ENCODE peak calls at places on chromosome 2, in ten cellular contexts. One of them, this sample, is unnamed.
A peak's percentile ranks its signal among the peaks of the same experiment; 100 is the strongest.

GRCh38 chr2:127811397-127811860 is 458 bp upstream of the WDR33 start:
- DNase-seq in brain microvascular endothelial cell: no peak
- DNase-seq in T-helper 22 cell: no peak
- DNase-seq in skeletal muscle cell: no peak
- DNase-seq in choroid plexus epithelial cell: no peak
- DNase-seq in left ventricle myocardium superior: no peak
- DNase-seq in stimulated activated CD4-positive, alpha-beta T cell treated with anti-CD3 and anti-CD28 coated beads, Interleukin-12 subunit alpha, Interleukin-12 subunit beta, amount 100 ng/mL, for 4 hours: no peak
- DNase-seq in activated CD8-positive, alpha-beta memory T cell treated with anti-CD3 and anti-CD28 coated beads for 48 hours: no peak
- DNase-seq in AG09309: no peak
- DNase-seq in NCI-H774: no peak
- DNase-seq in this sample: no peak

GRCh38 chr2:101580528-101580927 is 105.6 kb upstream of the RFX8 start:
- DNase-seq in brain microvascular endothelial cell: no peak
- DNase-seq in T-helper 22 cell: no peak
- DNase-seq in skeletal muscle cell: no peak
- DNase-seq in choroid plexus epithelial cell: no peak
- DNase-seq in left ventricle myocardium superior: no peak
- DNase-seq in stimulated activated CD4-positive, alpha-beta T cell treated with anti-CD3 and anti-CD28 coated beads, Interleukin-12 subunit alpha, Interleukin-12 subunit beta, amount 100 ng/mL, for 4 hours: no peak
- DNase-seq in activated CD8-positive, alpha-beta memory T cell treated with anti-CD3 and anti-CD28 coated beads for 48 hours: no peak
- DNase-seq in AG09309: no peak
- DNase-seq in NCI-H774: no peak
- DNase-seq in this sample: no peak

GRCh38 chr2:197168705-197169104 is 141.9 kb downstream of the ANKRD44 start:
- DNase-seq in brain microvascular endothelial cell: peak; percentile 76
- DNase-seq in T-helper 22 cell: peak; percentile 27
- DNase-seq in skeletal muscle cell: no peak
- DNase-seq in choroid plexus epithelial cell: peak; percentile 91
- DNase-seq in left ventricle myocardium superior: peak; percentile 53
- DNase-seq in stimulated activated CD4-positive, alpha-beta T cell treated with anti-CD3 and anti-CD28 coated beads, Interleukin-12 subunit alpha, Interleukin-12 subunit beta, amount 100 ng/mL, for 4 hours: peak; percentile 65
- DNase-seq in activated CD8-positive, alpha-beta memory T cell treated with anti-CD3 and anti-CD28 coated beads for 48 hours: no peak
- DNase-seq in AG09309: no peak
- DNase-seq in NCI-H774: peak; percentile 29
- DNase-seq in this sample: peak; percentile 82

GRCh38 chr2:127388423-127389164 is 819 bp upstream of the MAP3K2 start:
- DNase-seq in brain microvascular endothelial cell: no peak
- DNase-seq in T-helper 22 cell: no peak
- DNase-seq in skeletal muscle cell: no peak
- DNase-seq in choroid plexus epithelial cell: no peak
- DNase-seq in left ventricle myocardium superior: no peak
- DNase-seq in stimulated activated CD4-positive, alpha-beta T cell treated with anti-CD3 and anti-CD28 coated beads, Interleukin-12 subunit alpha, Interleukin-12 subunit beta, amount 100 ng/mL, for 4 hours: no peak
- DNase-seq in activated CD8-positive, alpha-beta memory T cell treated with anti-CD3 and anti-CD28 coated beads for 48 hours: no peak
- DNase-seq in AG09309: no peak
- DNase-seq in NCI-H774: no peak
- DNase-seq in this sample: no peak

GRCh38 chr2:11434443-11434842 is 31.5 kb downstream of the E2F6 start:
- DNase-seq in brain microvascular endothelial cell: no peak
- DNase-seq in T-helper 22 cell: no peak
- DNase-seq in skeletal muscle cell: no peak
- DNase-seq in choroid plexus epithelial cell: no peak
- DNase-seq in left ventricle myocardium superior: no peak
- DNase-seq in stimulated activated CD4-positive, alpha-beta T cell treated with anti-CD3 and anti-CD28 coated beads, Interleukin-12 subunit alpha, Interleukin-12 subunit beta, amount 100 ng/mL, for 4 hours: no peak
- DNase-seq in activated CD8-positive, alpha-beta memory T cell treated with anti-CD3 and anti-CD28 coated beads for 48 hours: no peak
- DNase-seq in AG09309: no peak
- DNase-seq in NCI-H774: no peak
- DNase-seq in this sample: no peak

GRCh38 chr2:164302786-164303185 is 318.5 kb downstream of the GRB14 start:
- DNase-seq in brain microvascular endothelial cell: no peak
- DNase-seq in T-helper 22 cell: no peak
- DNase-seq in skeletal muscle cell: no peak
- DNase-seq in choroid plexus epithelial cell: no peak
- DNase-seq in left ventricle myocardium superior: no peak
- DNase-seq in stimulated activated CD4-positive, alpha-beta T cell treated with anti-CD3 and anti-CD28 coated beads, Interleukin-12 subunit alpha, Interleukin-12 subunit beta, amount 100 ng/mL, for 4 hours: no peak
- DNase-seq in activated CD8-positive, alpha-beta memory T cell treated with anti-CD3 and anti-CD28 coated beads for 48 hours: no peak
- DNase-seq in AG09309: no peak
- DNase-seq in NCI-H774: no peak
- DNase-seq in this sample: no peak

GRCh38 chr2:40511661-40512213 is 59.8 kb upstream of the SLC8A1 start:
- DNase-seq in brain microvascular endothelial cell: peak; percentile 78
- DNase-seq in T-helper 22 cell: no peak
- DNase-seq in skeletal muscle cell: peak; percentile 83
- DNase-seq in choroid plexus epithelial cell: peak; percentile 93
- DNase-seq in left ventricle myocardium superior: no peak
- DNase-seq in stimulated activated CD4-positive, alpha-beta T cell treated with anti-CD3 and anti-CD28 coated beads, Interleukin-12 subunit alpha, Interleukin-12 subunit beta, amount 100 ng/mL, for 4 hours: no peak
- DNase-seq in activated CD8-positive, alpha-beta memory T cell treated with anti-CD3 and anti-CD28 coated beads for 48 hours: no peak
- DNase-seq in AG09309: peak; percentile 83
- DNase-seq in NCI-H774: no peak
- DNase-seq in this sample: no peak

GRCh38 chr2:223696719-223697118 is 94.6 kb upstream of the SCG2 start:
- DNase-seq in brain microvascular endothelial cell: no peak
- DNase-seq in T-helper 22 cell: no peak
- DNase-seq in skeletal muscle cell: no peak
- DNase-seq in choroid plexus epithelial cell: no peak
- DNase-seq in left ventricle myocardium superior: no peak
- DNase-seq in stimulated activated CD4-positive, alpha-beta T cell treated with anti-CD3 and anti-CD28 coated beads, Interleukin-12 subunit alpha, Interleukin-12 subunit beta, amount 100 ng/mL, for 4 hours: no peak
- DNase-seq in activated CD8-positive, alpha-beta memory T cell treated with anti-CD3 and anti-CD28 coated beads for 48 hours: no peak
- DNase-seq in AG09309: no peak
- DNase-seq in NCI-H774: peak; percentile 40
- DNase-seq in this sample: no peak

GRCh38 chr2:136024185-136024584 is 38.8 kb upstream of the DARS1 start:
- DNase-seq in brain microvascular endothelial cell: no peak
- DNase-seq in T-helper 22 cell: no peak
- DNase-seq in skeletal muscle cell: no peak
- DNase-seq in choroid plexus epithelial cell: no peak
- DNase-seq in left ventricle myocardium superior: no peak
- DNase-seq in stimulated activated CD4-positive, alpha-beta T cell treated with anti-CD3 and anti-CD28 coated beads, Interleukin-12 subunit alpha, Interleukin-12 subunit beta, amount 100 ng/mL, for 4 hours: no peak
- DNase-seq in activated CD8-positive, alpha-beta memory T cell treated with anti-CD3 and anti-CD28 coated beads for 48 hours: no peak
- DNase-seq in AG09309: no peak
- DNase-seq in NCI-H774: no peak
- DNase-seq in this sample: no peak

GRCh38 chr2:28206786-28207185 is 185.9 kb upstream of the FOSL2 start:
- DNase-seq in brain microvascular endothelial cell: peak; percentile 47
- DNase-seq in T-helper 22 cell: no peak
- DNase-seq in skeletal muscle cell: peak; percentile 26
- DNase-seq in choroid plexus epithelial cell: peak; percentile 64
- DNase-seq in left ventricle myocardium superior: no peak
- DNase-seq in stimulated activated CD4-positive, alpha-beta T cell treated with anti-CD3 and anti-CD28 coated beads, Interleukin-12 subunit alpha, Interleukin-12 subunit beta, amount 100 ng/mL, for 4 hours: no peak
- DNase-seq in activated CD8-positive, alpha-beta memory T cell treated with anti-CD3 and anti-CD28 coated beads for 48 hours: no peak
- DNase-seq in AG09309: no peak
- DNase-seq in NCI-H774: no peak
- DNase-seq in this sample: no peak

GRCh38 chr2:230847883-230848388 is 16.8 kb upstream of the ITM2C start:
- DNase-seq in brain microvascular endothelial cell: peak; percentile 85
- DNase-seq in T-helper 22 cell: peak; percentile 54
- DNase-seq in skeletal muscle cell: peak; percentile 41
- DNase-seq in choroid plexus epithelial cell: peak; percentile 88
- DNase-seq in left ventricle myocardium superior: peak; percentile 92
- DNase-seq in stimulated activated CD4-positive, alpha-beta T cell treated with anti-CD3 and anti-CD28 coated beads, Interleukin-12 subunit alpha, Interleukin-12 subunit beta, amount 100 ng/mL, for 4 hours: peak; percentile 95
- DNase-seq in activated CD8-positive, alpha-beta memory T cell treated with anti-CD3 and anti-CD28 coated beads for 48 hours: peak; percentile 85
- DNase-seq in AG09309: peak; percentile 34
- DNase-seq in NCI-H774: peak; percentile 62
- DNase-seq in this sample: peak; percentile 96

GRCh38 chr2:229153307-229153706 is 117.8 kb downstream of the PID1 start:
- DNase-seq in brain microvascular endothelial cell: no peak
- DNase-seq in T-helper 22 cell: no peak
- DNase-seq in skeletal muscle cell: no peak
- DNase-seq in choroid plexus epithelial cell: no peak
- DNase-seq in left ventricle myocardium superior: no peak
- DNase-seq in stimulated activated CD4-positive, alpha-beta T cell treated with anti-CD3 and anti-CD28 coated beads, Interleukin-12 subunit alpha, Interleukin-12 subunit beta, amount 100 ng/mL, for 4 hours: no peak
- DNase-seq in activated CD8-positive, alpha-beta memory T cell treated with anti-CD3 and anti-CD28 coated beads for 48 hours: no peak
- DNase-seq in AG09309: no peak
- DNase-seq in NCI-H774: no peak
- DNase-seq in this sample: no peak

GRCh38 chr2:229835601-229836283 is 86.1 kb downstream of the TRIP12 start:
- DNase-seq in brain microvascular endothelial cell: no peak
- DNase-seq in T-helper 22 cell: no peak
- DNase-seq in skeletal muscle cell: peak; percentile 20
- DNase-seq in choroid plexus epithelial cell: peak; percentile 28
- DNase-seq in left ventricle myocardium superior: no peak
- DNase-seq in stimulated activated CD4-positive, alpha-beta T cell treated with anti-CD3 and anti-CD28 coated beads, Interleukin-12 subunit alpha, Interleukin-12 subunit beta, amount 100 ng/mL, for 4 hours: no peak
- DNase-seq in activated CD8-positive, alpha-beta memory T cell treated with anti-CD3 and anti-CD28 coated beads for 48 hours: no peak
- DNase-seq in AG09309: peak; percentile 45
- DNase-seq in NCI-H774: no peak
- DNase-seq in this sample: no peak

GRCh38 chr2:29719626-29720025 is 201.8 kb downstream of the ALK start:
- DNase-seq in brain microvascular endothelial cell: no peak
- DNase-seq in T-helper 22 cell: no peak
- DNase-seq in skeletal muscle cell: no peak
- DNase-seq in choroid plexus epithelial cell: no peak
- DNase-seq in left ventricle myocardium superior: no peak
- DNase-seq in stimulated activated CD4-positive, alpha-beta T cell treated with anti-CD3 and anti-CD28 coated beads, Interleukin-12 subunit alpha, Interleukin-12 subunit beta, amount 100 ng/mL, for 4 hours: no peak
- DNase-seq in activated CD8-positive, alpha-beta memory T cell treated with anti-CD3 and anti-CD28 coated beads for 48 hours: no peak
- DNase-seq in AG09309: no peak
- DNase-seq in NCI-H774: no peak
- DNase-seq in this sample: no peak

GRCh38 chr2:69217333-69218080 is 169.5 kb downstream of the GFPT1 start:
- DNase-seq in brain microvascular endothelial cell: no peak
- DNase-seq in T-helper 22 cell: no peak
- DNase-seq in skeletal muscle cell: no peak
- DNase-seq in choroid plexus epithelial cell: peak; percentile 74
- DNase-seq in left ventricle myocardium superior: no peak
- DNase-seq in stimulated activated CD4-positive, alpha-beta T cell treated with anti-CD3 and anti-CD28 coated beads, Interleukin-12 subunit alpha, Interleukin-12 subunit beta, amount 100 ng/mL, for 4 hours: no peak
- DNase-seq in activated CD8-positive, alpha-beta memory T cell treated with anti-CD3 and anti-CD28 coated beads for 48 hours: no peak
- DNase-seq in AG09309: no peak
- DNase-seq in NCI-H774: no peak
- DNase-seq in this sample: no peak

GRCh38 chr2:23647563-23647962 is 262.6 kb downstream of the KLHL29 start:
- DNase-seq in brain microvascular endothelial cell: no peak
- DNase-seq in T-helper 22 cell: no peak
- DNase-seq in skeletal muscle cell: no peak
- DNase-seq in choroid plexus epithelial cell: no peak
- DNase-seq in left ventricle myocardium superior: no peak
- DNase-seq in stimulated activated CD4-positive, alpha-beta T cell treated with anti-CD3 and anti-CD28 coated beads, Interleukin-12 subunit alpha, Interleukin-12 subunit beta, amount 100 ng/mL, for 4 hours: no peak
- DNase-seq in activated CD8-positive, alpha-beta memory T cell treated with anti-CD3 and anti-CD28 coated beads for 48 hours: no peak
- DNase-seq in AG09309: no peak
- DNase-seq in NCI-H774: no peak
- DNase-seq in this sample: no peak

GRCh38 chr2:190513877-190514276 is 20.6 kb downstream of the NEMP2 start:
- DNase-seq in brain microvascular endothelial cell: no peak
- DNase-seq in T-helper 22 cell: no peak
- DNase-seq in skeletal muscle cell: no peak
- DNase-seq in choroid plexus epithelial cell: no peak
- DNase-seq in left ventricle myocardium superior: no peak
- DNase-seq in stimulated activated CD4-positive, alpha-beta T cell treated with anti-CD3 and anti-CD28 coated beads, Interleukin-12 subunit alpha, Interleukin-12 subunit beta, amount 100 ng/mL, for 4 hours: no peak
- DNase-seq in activated CD8-positive, alpha-beta memory T cell treated with anti-CD3 and anti-CD28 coated beads for 48 hours: no peak
- DNase-seq in AG09309: no peak
- DNase-seq in NCI-H774: no peak
- DNase-seq in this sample: no peak

GRCh38 chr2:26562811-26563645 is 78.1 kb downstream of the CIB4 start:
- DNase-seq in brain microvascular endothelial cell: no peak
- DNase-seq in T-helper 22 cell: no peak
- DNase-seq in skeletal muscle cell: no peak
- DNase-seq in choroid plexus epithelial cell: peak; percentile 26
- DNase-seq in left ventricle myocardium superior: no peak
- DNase-seq in stimulated activated CD4-positive, alpha-beta T cell treated with anti-CD3 and anti-CD28 coated beads, Interleukin-12 subunit alpha, Interleukin-12 subunit beta, amount 100 ng/mL, for 4 hours: no peak
- DNase-seq in activated CD8-positive, alpha-beta memory T cell treated with anti-CD3 and anti-CD28 coated beads for 48 hours: no peak
- DNase-seq in AG09309: no peak
- DNase-seq in NCI-H774: peak; percentile 34
- DNase-seq in this sample: no peak

GRCh38 chr2:173079968-173080860 is 4.6 kb downstream of the MAP3K20 start:
- DNase-seq in brain microvascular endothelial cell: peak; percentile 87
- DNase-seq in T-helper 22 cell: no peak
- DNase-seq in skeletal muscle cell: peak; percentile 88
- DNase-seq in choroid plexus epithelial cell: peak; percentile 94
- DNase-seq in left ventricle myocardium superior: no peak
- DNase-seq in stimulated activated CD4-positive, alpha-beta T cell treated with anti-CD3 and anti-CD28 coated beads, Interleukin-12 subunit alpha, Interleukin-12 subunit beta, amount 100 ng/mL, for 4 hours: no peak
- DNase-seq in activated CD8-positive, alpha-beta memory T cell treated with anti-CD3 and anti-CD28 coated beads for 48 hours: no peak
- DNase-seq in AG09309: peak; percentile 95
- DNase-seq in NCI-H774: no peak
- DNase-seq in this sample: no peak

GRCh38 chr2:47000679-47001075 is 85.1 kb upstream of the MCFD2 start:
- DNase-seq in brain microvascular endothelial cell: no peak
- DNase-seq in T-helper 22 cell: no peak
- DNase-seq in skeletal muscle cell: no peak
- DNase-seq in choroid plexus epithelial cell: no peak
- DNase-seq in left ventricle myocardium superior: no peak
- DNase-seq in stimulated activated CD4-positive, alpha-beta T cell treated with anti-CD3 and anti-CD28 coated beads, Interleukin-12 subunit alpha, Interleukin-12 subunit beta, amount 100 ng/mL, for 4 hours: no peak
- DNase-seq in activated CD8-positive, alpha-beta memory T cell treated with anti-CD3 and anti-CD28 coated beads for 48 hours: no peak
- DNase-seq in AG09309: no peak
- DNase-seq in NCI-H774: no peak
- DNase-seq in this sample: no peak

GRCh38 chr2:98114643-98115355 is 27.8 kb downstream of the VWA3B start:
- DNase-seq in brain microvascular endothelial cell: no peak
- DNase-seq in T-helper 22 cell: no peak
- DNase-seq in skeletal muscle cell: no peak
- DNase-seq in choroid plexus epithelial cell: no peak
- DNase-seq in left ventricle myocardium superior: no peak
- DNase-seq in stimulated activated CD4-positive, alpha-beta T cell treated with anti-CD3 and anti-CD28 coated beads, Interleukin-12 subunit alpha, Interleukin-12 subunit beta, amount 100 ng/mL, for 4 hours: no peak
- DNase-seq in activated CD8-positive, alpha-beta memory T cell treated with anti-CD3 and anti-CD28 coated beads for 48 hours: no peak
- DNase-seq in AG09309: no peak
- DNase-seq in NCI-H774: peak; percentile 22
- DNase-seq in this sample: no peak

GRCh38 chr2:86225581-86225980 is 26.3 kb downstream of the MRPL35 start:
- DNase-seq in brain microvascular endothelial cell: peak; percentile 12
- DNase-seq in T-helper 22 cell: no peak
- DNase-seq in skeletal muscle cell: no peak
- DNase-seq in choroid plexus epithelial cell: no peak
- DNase-seq in left ventricle myocardium superior: peak; percentile 87
- DNase-seq in stimulated activated CD4-positive, alpha-beta T cell treated with anti-CD3 and anti-CD28 coated beads, Interleukin-12 subunit alpha, Interleukin-12 subunit beta, amount 100 ng/mL, for 4 hours: peak; percentile 37
- DNase-seq in activated CD8-positive, alpha-beta memory T cell treated with anti-CD3 and anti-CD28 coated beads for 48 hours: no peak
- DNase-seq in AG09309: no peak
- DNase-seq in NCI-H774: no peak
- DNase-seq in this sample: no peak

GRCh38 chr2:25347205-25347815 is 5.6 kb upstream of the DNMT3A start:
- DNase-seq in brain microvascular endothelial cell: peak; percentile 7
- DNase-seq in T-helper 22 cell: no peak
- DNase-seq in skeletal muscle cell: no peak
- DNase-seq in choroid plexus epithelial cell: no peak
- DNase-seq in left ventricle myocardium superior: no peak
- DNase-seq in stimulated activated CD4-positive, alpha-beta T cell treated with anti-CD3 and anti-CD28 coated beads, Interleukin-12 subunit alpha, Interleukin-12 subunit beta, amount 100 ng/mL, for 4 hours: no peak
- DNase-seq in activated CD8-positive, alpha-beta memory T cell treated with anti-CD3 and anti-CD28 coated beads for 48 hours: peak; percentile 31
- DNase-seq in AG09309: no peak
- DNase-seq in NCI-H774: no peak
- DNase-seq in this sample: peak; percentile 63

GRCh38 chr2:215002500-215002899 is 135.9 kb downstream of the ABCA12 start:
- DNase-seq in brain microvascular endothelial cell: peak; percentile 35
- DNase-seq in T-helper 22 cell: no peak
- DNase-seq in skeletal muscle cell: peak; percentile 14
- DNase-seq in choroid plexus epithelial cell: peak; percentile 72
- DNase-seq in left ventricle myocardium superior: no peak
- DNase-seq in stimulated activated CD4-positive, alpha-beta T cell treated with anti-CD3 and anti-CD28 coated beads, Interleukin-12 subunit alpha, Interleukin-12 subunit beta, amount 100 ng/mL, for 4 hours: no peak
- DNase-seq in activated CD8-positive, alpha-beta memory T cell treated with anti-CD3 and anti-CD28 coated beads for 48 hours: no peak
- DNase-seq in AG09309: peak; percentile 7
- DNase-seq in NCI-H774: no peak
- DNase-seq in this sample: no peak

GRCh38 chr2:225282858-225283693 is 116.4 kb upstream of the NYAP2 start:
- DNase-seq in brain microvascular endothelial cell: peak; percentile 43
- DNase-seq in T-helper 22 cell: no peak
- DNase-seq in skeletal muscle cell: peak; percentile 4
- DNase-seq in choroid plexus epithelial cell: peak; percentile 66
- DNase-seq in left ventricle myocardium superior: no peak
- DNase-seq in stimulated activated CD4-positive, alpha-beta T cell treated with anti-CD3 and anti-CD28 coated beads, Interleukin-12 subunit alpha, Interleukin-12 subunit beta, amount 100 ng/mL, for 4 hours: no peak
- DNase-seq in activated CD8-positive, alpha-beta memory T cell treated with anti-CD3 and anti-CD28 coated beads for 48 hours: no peak
- DNase-seq in AG09309: no peak
- DNase-seq in NCI-H774: peak; percentile 9
- DNase-seq in this sample: no peak

GRCh38 chr2:240933966-240934700 is 28.0 kb downstream of the CROCC2 start:
- DNase-seq in brain microvascular endothelial cell: no peak
- DNase-seq in T-helper 22 cell: no peak
- DNase-seq in skeletal muscle cell: no peak
- DNase-seq in choroid plexus epithelial cell: no peak
- DNase-seq in left ventricle myocardium superior: peak; percentile 25
- DNase-seq in stimulated activated CD4-positive, alpha-beta T cell treated with anti-CD3 and anti-CD28 coated beads, Interleukin-12 subunit alpha, Interleukin-12 subunit beta, amount 100 ng/mL, for 4 hours: no peak
- DNase-seq in activated CD8-positive, alpha-beta memory T cell treated with anti-CD3 and anti-CD28 coated beads for 48 hours: no peak
- DNase-seq in AG09309: no peak
- DNase-seq in NCI-H774: no peak
- DNase-seq in this sample: no peak

GRCh38 chr2:8684885-8685696 is 3.2 kb downstream of the ID2 start:
- DNase-seq in brain microvascular endothelial cell: no peak
- DNase-seq in T-helper 22 cell: no peak
- DNase-seq in skeletal muscle cell: no peak
- DNase-seq in choroid plexus epithelial cell: peak; percentile 19
- DNase-seq in left ventricle myocardium superior: peak; percentile 64
- DNase-seq in stimulated activated CD4-positive, alpha-beta T cell treated with anti-CD3 and anti-CD28 coated beads, Interleukin-12 subunit alpha, Interleukin-12 subunit beta, amount 100 ng/mL, for 4 hours: peak; percentile 50
- DNase-seq in activated CD8-positive, alpha-beta memory T cell treated with anti-CD3 and anti-CD28 coated beads for 48 hours: no peak
- DNase-seq in AG09309: no peak
- DNase-seq in NCI-H774: peak; percentile 72
- DNase-seq in this sample: peak; percentile 85

GRCh38 chr2:239035361-239035814 is 187.5 kb downstream of the TWIST2 start:
- DNase-seq in brain microvascular endothelial cell: no peak
- DNase-seq in T-helper 22 cell: no peak
- DNase-seq in skeletal muscle cell: no peak
- DNase-seq in choroid plexus epithelial cell: peak; percentile 13
- DNase-seq in left ventricle myocardium superior: peak; percentile 75
- DNase-seq in stimulated activated CD4-positive, alpha-beta T cell treated with anti-CD3 and anti-CD28 coated beads, Interleukin-12 subunit alpha, Interleukin-12 subunit beta, amount 100 ng/mL, for 4 hours: peak; percentile 67
- DNase-seq in activated CD8-positive, alpha-beta memory T cell treated with anti-CD3 and anti-CD28 coated beads for 48 hours: peak; percentile 27
- DNase-seq in AG09309: no peak
- DNase-seq in NCI-H774: no peak
- DNase-seq in this sample: peak; percentile 84